ENCODE peak calls at places on chromosomes 12 and 14, in five cellular contexts. One of them, this sample, is unnamed.

GRCh38 chr12:84463756-84464495 is 448.7 kb downstream of the SLC6A15 start:
- DNase-seq in fibroblast of mammary gland: peak
- DNase-seq in Calu3: no peak
- DNase-seq in type B pancreatic cell: no peak
- DNase-seq in neural progenitor cell: no peak
- DNase-seq in this sample: no peak

GRCh38 chr12:49512541-49512940 is 26.3 kb upstream of the KCNH3 start:
- DNase-seq in fibroblast of mammary gland: no peak
- DNase-seq in Calu3: no peak
- DNase-seq in type B pancreatic cell: no peak
- DNase-seq in neural progenitor cell: no peak
- DNase-seq in this sample: no peak

GRCh38 chr14:61911534-61911933 is 149.3 kb downstream of the SNAPC1 start:
- DNase-seq in fibroblast of mammary gland: no peak
- DNase-seq in Calu3: no peak
- DNase-seq in type B pancreatic cell: no peak
- DNase-seq in neural progenitor cell: no peak
- DNase-seq in this sample: no peak

GRCh38 chr12:121537814-121538698 is 42.8 kb downstream of the KDM2B start:
- DNase-seq in fibroblast of mammary gland: no peak
- DNase-seq in Calu3: no peak
- DNase-seq in type B pancreatic cell: no peak
- DNase-seq in neural progenitor cell: peak
- DNase-seq in this sample: no peak

GRCh38 chr12:110281549-110282342 is 699 bp downstream of the ATP2A2 start:
- DNase-seq in fibroblast of mammary gland: peak
- DNase-seq in Calu3: peak
- DNase-seq in type B pancreatic cell: no peak
- DNase-seq in neural progenitor cell: no peak
- DNase-seq in this sample: peak

GRCh38 chr12:70925542-70925941 is 5.0 kb upstream of the PTPRR start:
- DNase-seq in fibroblast of mammary gland: no peak
- DNase-seq in Calu3: no peak
- DNase-seq in type B pancreatic cell: no peak
- DNase-seq in neural progenitor cell: no peak
- DNase-seq in this sample: no peak

GRCh38 chr12:123747309-123747708 is 14.8 kb upstream of the DNAH10 start:
- DNase-seq in fibroblast of mammary gland: no peak
- DNase-seq in Calu3: no peak
- DNase-seq in type B pancreatic cell: no peak
- DNase-seq in neural progenitor cell: no peak
- DNase-seq in this sample: no peak

GRCh38 chr12:127422935-127423585 is 843.9 kb upstream of the TMEM132C start:
- DNase-seq in fibroblast of mammary gland: no peak
- DNase-seq in Calu3: no peak
- DNase-seq in type B pancreatic cell: no peak
- DNase-seq in neural progenitor cell: no peak
- DNase-seq in this sample: no peak

GRCh38 chr14:60327447-60328331 is 78.7 kb downstream of the PPM1A start:
- DNase-seq in fibroblast of mammary gland: peak
- DNase-seq in Calu3: peak
- DNase-seq in type B pancreatic cell: no peak
- DNase-seq in neural progenitor cell: peak
- DNase-seq in this sample: peak

GRCh38 chr12:96434107-96434506 is 33.9 kb upstream of the CDK17 start:
- DNase-seq in fibroblast of mammary gland: peak
- DNase-seq in Calu3: no peak
- DNase-seq in type B pancreatic cell: no peak
- DNase-seq in neural progenitor cell: no peak
- DNase-seq in this sample: peak

GRCh38 chr14:73754911-73755360 is 40.8 kb upstream of the PNMA1 start:
- DNase-seq in fibroblast of mammary gland: peak
- DNase-seq in Calu3: no peak
- DNase-seq in type B pancreatic cell: no peak
- DNase-seq in neural progenitor cell: no peak
- DNase-seq in this sample: no peak

GRCh38 chr12:29783773-29784666 is at the start of gene TMTC1:
- DNase-seq in fibroblast of mammary gland: peak
- DNase-seq in Calu3: peak
- DNase-seq in type B pancreatic cell: peak
- DNase-seq in neural progenitor cell: peak
- DNase-seq in this sample: peak

GRCh38 chr12:103333676-103334075 is 162.1 kb downstream of the C12orf42 start:
- DNase-seq in fibroblast of mammary gland: no peak
- DNase-seq in Calu3: no peak
- DNase-seq in type B pancreatic cell: no peak
- DNase-seq in neural progenitor cell: no peak
- DNase-seq in this sample: no peak

GRCh38 chr12:21764063-21764462 is 10.4 kb downstream of the KCNJ8 start:
- DNase-seq in fibroblast of mammary gland: no peak
- DNase-seq in Calu3: no peak
- DNase-seq in type B pancreatic cell: no peak
- DNase-seq in neural progenitor cell: no peak
- DNase-seq in this sample: no peak

GRCh38 chr14:93970589-93970966 is 5.8 kb downstream of the ASB2 start:
- DNase-seq in fibroblast of mammary gland: no peak
- DNase-seq in Calu3: peak
- DNase-seq in type B pancreatic cell: no peak
- DNase-seq in neural progenitor cell: peak
- DNase-seq in this sample: no peak
- TF ChIP-seq CTCF in fibroblast of mammary gland: peak
- TF ChIP-seq CTCF in Calu3: peak
- TF ChIP-seq CTCF in type B pancreatic cell: peak
- TF ChIP-seq CTCF in neural progenitor cell: peak
- TF ChIP-seq CTCF in this sample: no peak

DNA sequence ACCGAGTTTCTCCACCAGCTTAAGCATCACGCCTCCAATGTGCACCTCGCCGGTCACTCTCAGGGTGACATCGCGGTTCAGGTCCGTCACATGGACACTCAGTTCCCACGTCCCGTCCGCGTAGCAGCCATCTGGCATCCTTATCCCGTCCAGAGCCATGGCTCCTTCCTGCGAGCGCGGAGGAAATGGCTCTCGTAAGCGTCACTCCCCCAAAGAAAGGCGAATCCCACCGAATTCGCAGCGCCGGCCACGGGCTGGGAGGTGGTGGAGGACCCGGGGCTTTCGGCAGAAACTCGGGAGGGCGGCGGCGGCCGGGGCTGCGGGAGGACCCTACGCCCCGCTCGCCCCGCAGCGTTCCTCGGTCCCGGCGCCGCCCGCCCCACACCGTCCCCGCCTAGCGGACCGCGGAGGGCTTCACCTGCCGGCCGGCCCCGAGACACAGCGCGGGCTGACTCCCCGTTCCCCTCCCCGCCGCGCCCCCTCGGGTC is 396 bp downstream of the FERMT2 start:
- DNase-seq in fibroblast of mammary gland: peak
- DNase-seq in Calu3: peak
- DNase-seq in type B pancreatic cell: peak
- DNase-seq in neural progenitor cell: peak
- DNase-seq in this sample: peak
- TF ChIP-seq CTCF in fibroblast of mammary gland: no peak
- TF ChIP-seq CTCF in Calu3: no peak
- TF ChIP-seq CTCF in type B pancreatic cell: peak
- TF ChIP-seq CTCF in neural progenitor cell: peak
- TF ChIP-seq CTCF in this sample: no peak

GRCh38 chr12:131862600-131862993 is 31.8 kb upstream of the ULK1 start:
- DNase-seq in fibroblast of mammary gland: no peak
- DNase-seq in Calu3: no peak
- DNase-seq in type B pancreatic cell: no peak
- DNase-seq in neural progenitor cell: no peak
- DNase-seq in this sample: no peak

GRCh38 chr12:131863711-131864396 is 30.6 kb upstream of the ULK1 start:
- DNase-seq in fibroblast of mammary gland: no peak
- DNase-seq in Calu3: no peak
- DNase-seq in type B pancreatic cell: no peak
- DNase-seq in neural progenitor cell: no peak
- DNase-seq in this sample: no peak

GRCh38 chr12:131864469-131864868 is 30.0 kb upstream of the ULK1 start:
- DNase-seq in fibroblast of mammary gland: no peak
- DNase-seq in Calu3: no peak
- DNase-seq in type B pancreatic cell: no peak
- DNase-seq in neural progenitor cell: no peak
- DNase-seq in this sample: no peak

GRCh38 chr12:131862994-131863710 is 31.3 kb upstream of the ULK1 start:
- DNase-seq in fibroblast of mammary gland: no peak
- DNase-seq in Calu3: no peak
- DNase-seq in type B pancreatic cell: no peak
- DNase-seq in neural progenitor cell: peak
- DNase-seq in this sample: no peak

DNA sequence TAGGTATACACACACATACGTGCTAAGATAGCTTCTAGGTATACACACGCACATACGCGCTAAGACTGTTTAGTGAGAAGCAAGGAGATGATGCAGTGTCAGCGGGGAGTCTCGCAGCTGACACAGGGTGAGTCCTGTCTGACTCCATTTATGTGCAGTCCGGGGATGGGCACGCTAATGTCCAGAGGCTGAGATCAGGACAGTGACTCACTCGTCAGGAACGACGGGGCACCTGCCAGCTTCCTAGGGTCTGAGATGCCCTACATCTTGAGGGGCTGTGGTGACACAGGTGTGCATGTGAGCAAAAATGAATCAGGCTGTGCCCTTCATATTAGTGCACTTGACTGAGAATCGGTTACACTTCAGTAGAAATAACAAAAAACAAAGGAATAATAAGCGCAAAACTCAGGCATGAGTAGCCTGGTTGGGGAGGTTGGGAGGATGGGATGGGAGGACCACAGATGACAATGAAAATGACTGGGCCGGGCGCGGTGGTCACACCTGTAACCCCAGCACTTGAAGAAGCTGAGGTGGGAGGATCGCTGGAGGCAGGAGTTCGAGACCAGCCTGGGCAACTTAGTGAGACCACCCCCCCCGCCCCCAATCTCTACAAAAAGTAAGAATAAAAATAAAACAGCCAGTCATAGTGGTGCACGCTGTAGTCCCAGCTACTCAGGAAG is 29.1 kb upstream of the ULK1 start:
- DNase-seq in fibroblast of mammary gland: no peak
- DNase-seq in Calu3: peak
- DNase-seq in type B pancreatic cell: no peak
- DNase-seq in neural progenitor cell: no peak
- DNase-seq in this sample: no peak
- TF ChIP-seq CTCF in fibroblast of mammary gland: no peak
- TF ChIP-seq CTCF in Calu3: no peak
- TF ChIP-seq CTCF in type B pancreatic cell: no peak
- TF ChIP-seq CTCF in neural progenitor cell: no peak
- TF ChIP-seq CTCF in this sample: no peak

DNA sequence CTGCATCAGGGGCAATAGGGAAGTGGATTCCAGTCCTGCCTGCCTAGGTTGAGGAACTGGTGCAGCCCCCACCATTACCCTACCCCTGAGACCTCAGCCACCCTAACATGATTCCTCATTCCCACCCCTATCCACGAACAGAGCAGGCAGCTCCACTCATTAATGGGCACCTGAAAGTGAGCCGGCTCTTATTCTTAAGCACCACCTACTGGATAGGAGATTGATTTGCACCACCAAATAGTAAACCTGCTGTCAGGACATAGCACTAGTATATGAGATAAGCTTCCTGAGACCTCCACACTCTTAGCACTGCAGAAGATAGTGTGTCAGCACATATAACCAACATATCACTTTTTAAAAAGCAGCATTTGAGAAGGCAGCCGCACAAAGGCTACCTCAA is 573.2 kb downstream of the SOX5 start:
- DNase-seq in fibroblast of mammary gland: no peak
- DNase-seq in Calu3: no peak
- DNase-seq in type B pancreatic cell: no peak
- DNase-seq in neural progenitor cell: peak
- DNase-seq in this sample: no peak
- TF ChIP-seq CTCF in fibroblast of mammary gland: no peak
- TF ChIP-seq CTCF in Calu3: no peak
- TF ChIP-seq CTCF in type B pancreatic cell: no peak
- TF ChIP-seq CTCF in neural progenitor cell: peak
- TF ChIP-seq CTCF in this sample: no peak

GRCh38 chr14:80977103-80977728 is 21.8 kb downstream of the TSHR start:
- DNase-seq in fibroblast of mammary gland: no peak
- DNase-seq in Calu3: no peak
- DNase-seq in type B pancreatic cell: no peak
- DNase-seq in neural progenitor cell: no peak
- DNase-seq in this sample: peak
- TF ChIP-seq CTCF in fibroblast of mammary gland: peak
- TF ChIP-seq CTCF in Calu3: no peak
- TF ChIP-seq CTCF in type B pancreatic cell: no peak
- TF ChIP-seq CTCF in neural progenitor cell: peak
- TF ChIP-seq CTCF in this sample: no peak